ENCODE peak calls at places on chromosome 12, in seven cellular contexts. One of them, this sample, is unnamed. For H3K4me1 and H3K9me3, the result is how much of the 10 kb centered on the place peaks cover.

GRCh38 chr12:109389146-109389545 is 41.4 kb downstream of the MYO1H start:
- DNase-seq in HAP-1: peak
- DNase-seq in uterus: no peak
- DNase-seq in astrocyte: no peak
- DNase-seq in heart right ventricle: no peak
- DNase-seq in endothelial cell of umbilical vein: no peak
- DNase-seq in cardiac muscle cell: no peak
- DNase-seq in this sample: no peak

GRCh38 chr12:75641031-75641780 is 129.8 kb upstream of the KRR1 start:
- DNase-seq in uterus: no peak
- DNase-seq in astrocyte: peak
- DNase-seq in cardiac muscle cell: peak
- DNase-seq in HAP-1: no peak
- DNase-seq in endothelial cell of umbilical vein: no peak
- DNase-seq in heart right ventricle: no peak
- DNase-seq in this sample: peak

GRCh38 chr12:79657136-79657535 is 33.6 kb downstream of the PAWR start:
- DNase-seq in heart right ventricle: no peak
- DNase-seq in cardiac muscle cell: no peak
- DNase-seq in uterus: no peak
- DNase-seq in astrocyte: no peak
- DNase-seq in HAP-1: no peak
- DNase-seq in endothelial cell of umbilical vein: no peak
- DNase-seq in this sample: no peak

GRCh38 chr12:76426160-76426559 is 77.9 kb upstream of the BBS10 start:
- DNase-seq in HAP-1: no peak
- DNase-seq in astrocyte: no peak
- DNase-seq in endothelial cell of umbilical vein: no peak
- DNase-seq in heart right ventricle: no peak
- DNase-seq in uterus: no peak
- DNase-seq in cardiac muscle cell: no peak
- DNase-seq in this sample: no peak

GRCh38 chr12:19299765-19300164 is 139.5 kb upstream of the AEBP2 start:
- DNase-seq in endothelial cell of umbilical vein: no peak
- DNase-seq in heart right ventricle: no peak
- DNase-seq in cardiac muscle cell: peak
- DNase-seq in astrocyte: peak
- DNase-seq in uterus: no peak
- DNase-seq in HAP-1: no peak
- DNase-seq in this sample: peak

GRCh38 chr12:54744590-54744989 is 96.4 kb upstream of the DCD start:
- DNase-seq in HAP-1: no peak
- DNase-seq in uterus: no peak
- DNase-seq in astrocyte: no peak
- DNase-seq in cardiac muscle cell: no peak
- DNase-seq in heart right ventricle: no peak
- DNase-seq in endothelial cell of umbilical vein: no peak
- DNase-seq in this sample: no peak

GRCh38 chr12:67239061-67239460 is 30.1 kb upstream of the CAND1 start:
- DNase-seq in HAP-1: no peak
- DNase-seq in uterus: no peak
- DNase-seq in endothelial cell of umbilical vein: no peak
- DNase-seq in astrocyte: no peak
- DNase-seq in cardiac muscle cell: no peak
- DNase-seq in heart right ventricle: no peak
- DNase-seq in this sample: no peak

GRCh38 chr12:68844318-68844745 is 36.4 kb downstream of the MDM2 start:
- DNase-seq in heart right ventricle: no peak
- DNase-seq in endothelial cell of umbilical vein: no peak
- DNase-seq in cardiac muscle cell: no peak
- DNase-seq in uterus: no peak
- DNase-seq in astrocyte: no peak
- DNase-seq in HAP-1: no peak
- DNase-seq in this sample: no peak

GRCh38 chr12:63103489-63104131 is 47.4 kb downstream of the AVPR1A start:
- DNase-seq in HAP-1: peak
- DNase-seq in endothelial cell of umbilical vein: peak
- DNase-seq in heart right ventricle: no peak
- DNase-seq in cardiac muscle cell: peak
- DNase-seq in uterus: no peak
- DNase-seq in astrocyte: no peak
- DNase-seq in this sample: no peak

GRCh38 chr12:110183386-110183785 is 59.2 kb downstream of the IFT81 start:
- DNase-seq in endothelial cell of umbilical vein: no peak
- DNase-seq in astrocyte: no peak
- DNase-seq in cardiac muscle cell: no peak
- DNase-seq in HAP-1: no peak
- DNase-seq in uterus: no peak
- DNase-seq in heart right ventricle: no peak
- DNase-seq in this sample: no peak

GRCh38 chr12:27456618-27457017 is 10.1 kb downstream of the SMCO2 start:
- DNase-seq in uterus: no peak
- DNase-seq in cardiac muscle cell: no peak
- DNase-seq in heart right ventricle: no peak
- DNase-seq in astrocyte: no peak
- DNase-seq in endothelial cell of umbilical vein: no peak
- DNase-seq in HAP-1: no peak
- DNase-seq in this sample: no peak

GRCh38 chr12:66393890-66394289 is 91.6 kb downstream of the HELB start:
- DNase-seq in HAP-1: no peak
- DNase-seq in endothelial cell of umbilical vein: no peak
- DNase-seq in cardiac muscle cell: no peak
- DNase-seq in astrocyte: no peak
- DNase-seq in heart right ventricle: no peak
- DNase-seq in uterus: no peak
- DNase-seq in this sample: no peak

GRCh38 chr12:49558526-49558925 is 9.4 kb downstream of the MCRS1 start:
- DNase-seq in cardiac muscle cell: no peak
- DNase-seq in endothelial cell of umbilical vein: no peak
- DNase-seq in uterus: no peak
- DNase-seq in HAP-1: no peak
- DNase-seq in astrocyte: no peak
- DNase-seq in heart right ventricle: no peak
- DNase-seq in this sample: peak

GRCh38 chr12:103336940-103337339 is 158.8 kb downstream of the C12orf42 start:
- DNase-seq in astrocyte: no peak
- DNase-seq in heart right ventricle: no peak
- DNase-seq in HAP-1: no peak
- DNase-seq in endothelial cell of umbilical vein: no peak
- DNase-seq in cardiac muscle cell: no peak
- DNase-seq in uterus: no peak
- DNase-seq in this sample: no peak

GRCh38 chr12:131608740-131609665 is 101.9 kb upstream of the SFSWAP start:
- DNase-seq in astrocyte: no peak
- DNase-seq in uterus: peak
- DNase-seq in endothelial cell of umbilical vein: peak
- DNase-seq in HAP-1: no peak
- DNase-seq in heart right ventricle: peak
- DNase-seq in cardiac muscle cell: peak
- DNase-seq in this sample: peak
- H3K4me1 ChIP-seq in astrocyte: under half
- H3K4me1 ChIP-seq in uterus: under half
- H3K4me1 ChIP-seq in endothelial cell of umbilical vein: under half
- H3K4me1 ChIP-seq in HAP-1: under half
- H3K4me1 ChIP-seq in heart right ventricle: under half
- H3K4me1 ChIP-seq in cardiac muscle cell: under half
- H3K4me1 ChIP-seq in this sample: under half

GRCh38 chr12:131024721-131025120 is 71.0 kb downstream of the ADGRD1 start:
- DNase-seq in heart right ventricle: no peak
- DNase-seq in uterus: no peak
- DNase-seq in HAP-1: no peak
- DNase-seq in endothelial cell of umbilical vein: no peak
- DNase-seq in cardiac muscle cell: no peak
- DNase-seq in astrocyte: no peak
- DNase-seq in this sample: no peak
- H3K9me3 ChIP-seq in heart right ventricle: under half
- H3K9me3 ChIP-seq in uterus: under half
- H3K9me3 ChIP-seq in HAP-1: under half
- H3K9me3 ChIP-seq in endothelial cell of umbilical vein: under half
- H3K9me3 ChIP-seq in cardiac muscle cell: under half
- H3K9me3 ChIP-seq in astrocyte: under half
- H3K9me3 ChIP-seq in this sample: under half

GRCh38 chr12:108317303-108318283 is 21.5 kb downstream of the CMKLR1 start:
- DNase-seq in endothelial cell of umbilical vein: no peak
- DNase-seq in cardiac muscle cell: no peak
- DNase-seq in heart right ventricle: no peak
- DNase-seq in uterus: no peak
- DNase-seq in astrocyte: no peak
- DNase-seq in HAP-1: no peak
- DNase-seq in this sample: no peak
- H3K4me1 ChIP-seq in endothelial cell of umbilical vein: under half
- H3K4me1 ChIP-seq in cardiac muscle cell: under half
- H3K4me1 ChIP-seq in heart right ventricle: under half
- H3K4me1 ChIP-seq in uterus: under half
- H3K4me1 ChIP-seq in astrocyte: under half
- H3K4me1 ChIP-seq in HAP-1: under half
- H3K4me1 ChIP-seq in this sample: under half

GRCh38 chr12:70213707-70214106 is 29.5 kb upstream of the CNOT2 start:
- DNase-seq in endothelial cell of umbilical vein: no peak
- DNase-seq in HAP-1: no peak
- DNase-seq in astrocyte: no peak
- DNase-seq in uterus: no peak
- DNase-seq in cardiac muscle cell: no peak
- DNase-seq in heart right ventricle: no peak
- DNase-seq in this sample: peak
- H3K9me3 ChIP-seq in endothelial cell of umbilical vein: under half
- H3K9me3 ChIP-seq in HAP-1: under half
- H3K9me3 ChIP-seq in astrocyte: under half
- H3K9me3 ChIP-seq in uterus: under half
- H3K9me3 ChIP-seq in cardiac muscle cell: under half
- H3K9me3 ChIP-seq in heart right ventricle: under half
- H3K9me3 ChIP-seq in this sample: under half

GRCh38 chr12:70598467-70599194 is 38.6 kb downstream of the PTPRB start:
- DNase-seq in astrocyte: peak
- DNase-seq in uterus: peak
- DNase-seq in HAP-1: peak
- DNase-seq in endothelial cell of umbilical vein: peak
- DNase-seq in cardiac muscle cell: peak
- DNase-seq in heart right ventricle: no peak
- DNase-seq in this sample: no peak

GRCh38 chr12:70604662-70605061 is 32.6 kb downstream of the PTPRB start:
- DNase-seq in endothelial cell of umbilical vein: no peak
- DNase-seq in cardiac muscle cell: no peak
- DNase-seq in heart right ventricle: no peak
- DNase-seq in HAP-1: no peak
- DNase-seq in uterus: no peak
- DNase-seq in astrocyte: no peak
- DNase-seq in this sample: no peak

GRCh38 chr12:70607107-70607506 is 30.1 kb downstream of the PTPRB start:
- DNase-seq in astrocyte: no peak
- DNase-seq in cardiac muscle cell: no peak
- DNase-seq in uterus: no peak
- DNase-seq in heart right ventricle: no peak
- DNase-seq in HAP-1: peak
- DNase-seq in endothelial cell of umbilical vein: peak
- DNase-seq in this sample: no peak

GRCh38 chr12:70606001-70606400 is 31.2 kb downstream of the PTPRB start:
- DNase-seq in cardiac muscle cell: no peak
- DNase-seq in HAP-1: no peak
- DNase-seq in heart right ventricle: no peak
- DNase-seq in endothelial cell of umbilical vein: peak
- DNase-seq in uterus: no peak
- DNase-seq in astrocyte: peak
- DNase-seq in this sample: no peak

DNA sequence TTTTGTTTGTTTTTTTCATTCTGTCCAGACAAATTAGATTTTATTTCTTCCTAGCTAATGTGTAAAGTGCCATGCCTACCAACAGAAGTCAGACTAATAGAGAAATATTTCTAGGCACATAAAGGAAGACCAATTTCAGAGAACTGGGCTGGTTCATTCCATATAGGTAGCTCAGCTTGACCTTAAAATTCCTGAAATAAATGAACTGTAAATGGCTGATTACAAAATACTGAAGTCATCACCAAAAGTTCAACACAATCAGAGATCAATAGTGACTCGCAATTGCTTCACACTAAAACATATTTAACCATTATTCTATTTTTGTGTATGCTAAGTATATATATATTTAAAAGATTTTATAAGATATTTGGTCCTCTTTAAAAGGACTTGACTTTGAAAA is 34.2 kb downstream of the PTPRB start:
- DNase-seq in cardiac muscle cell: no peak
- DNase-seq in heart right ventricle: no peak
- DNase-seq in uterus: no peak
- DNase-seq in HAP-1: no peak
- DNase-seq in endothelial cell of umbilical vein: peak
- DNase-seq in astrocyte: peak
- DNase-seq in this sample: no peak
- H3K4me1 ChIP-seq in cardiac muscle cell: under half
- H3K4me1 ChIP-seq in heart right ventricle: under half
- H3K4me1 ChIP-seq in uterus: under half
- H3K4me1 ChIP-seq in HAP-1: under half
- H3K4me1 ChIP-seq in endothelial cell of umbilical vein: half or more
- H3K4me1 ChIP-seq in astrocyte: under half
- H3K4me1 ChIP-seq in this sample: under half

GRCh38 chr12:60666895-60667294 is 1071.1 kb downstream of the SLC16A7 start:
- DNase-seq in cardiac muscle cell: no peak
- DNase-seq in heart right ventricle: no peak
- DNase-seq in uterus: no peak
- DNase-seq in HAP-1: no peak
- DNase-seq in endothelial cell of umbilical vein: no peak
- DNase-seq in astrocyte: no peak
- DNase-seq in this sample: no peak
- H3K9me3 ChIP-seq in cardiac muscle cell: under half
- H3K9me3 ChIP-seq in heart right ventricle: under half
- H3K9me3 ChIP-seq in uterus: under half
- H3K9me3 ChIP-seq in HAP-1: under half
- H3K9me3 ChIP-seq in endothelial cell of umbilical vein: under half
- H3K9me3 ChIP-seq in astrocyte: under half
- H3K9me3 ChIP-seq in this sample: under half

GRCh38 chr12:52440821-52441319 is 6.7 kb upstream of the KRT75 start:
- DNase-seq in astrocyte: peak
- DNase-seq in endothelial cell of umbilical vein: no peak
- DNase-seq in uterus: no peak
- DNase-seq in HAP-1: no peak
- DNase-seq in heart right ventricle: no peak
- DNase-seq in cardiac muscle cell: peak
- DNase-seq in this sample: peak
- H3K4me1 ChIP-seq in astrocyte: half or more
- H3K4me1 ChIP-seq in endothelial cell of umbilical vein: under half
- H3K4me1 ChIP-seq in uterus: under half
- H3K4me1 ChIP-seq in HAP-1: under half
- H3K4me1 ChIP-seq in heart right ventricle: under half
- H3K4me1 ChIP-seq in cardiac muscle cell: under half
- H3K4me1 ChIP-seq in this sample: under half

GRCh38 chr12:34389378-34390170 is 367.3 kb downstream of the ALG10 start:
- DNase-seq in heart right ventricle: no peak
- DNase-seq in astrocyte: no peak
- DNase-seq in HAP-1: no peak
- DNase-seq in cardiac muscle cell: no peak
- DNase-seq in endothelial cell of umbilical vein: no peak
- DNase-seq in uterus: no peak
- DNase-seq in this sample: peak
- H3K9me3 ChIP-seq in heart right ventricle: under half
- H3K9me3 ChIP-seq in astrocyte: under half
- H3K9me3 ChIP-seq in HAP-1: under half
- H3K9me3 ChIP-seq in cardiac muscle cell: under half
- H3K9me3 ChIP-seq in endothelial cell of umbilical vein: under half
- H3K9me3 ChIP-seq in uterus: under half
- H3K9me3 ChIP-seq in this sample: under half

This sample was measured in osteoblast.